ENCODE peak calls at places on chromosomes 7 and 10, in six cellular contexts. P, S, U, T, E and F are unnamed samples.

GRCh38 chr7:123271856-123272255 is 72.1 kb upstream of the SLC13A1 start:
- DNase-seq in P (no peak), S (no peak), U (no peak), T (no peak), E (no peak), F (no peak)

GRCh38 chr10:116836902-116837513 is 12.3 kb upstream of the ENO4 start:
- DNase-seq in P (no peak), S (no peak), U (no peak), T (no peak), E (no peak), F (peak)

GRCh38 chr7:127207246-127207645 is 45.5 kb downstream of the GRM8 start:
- DNase-seq in P (no peak), S (no peak), U (no peak), T (no peak), E (no peak), F (no peak)

GRCh38 chr7:98168181-98168903 is 42.9 kb upstream of the BHLHA15 start:
- DNase-seq in P (peak), S (peak), U (peak), T (peak), E (peak), F (peak)

GRCh38 chr10:118497227-118497626 is 98.2 kb downstream of the PRLHR start:
- DNase-seq in P (no peak), S (no peak), U (no peak), T (no peak), E (no peak), F (no peak)

GRCh38 chr7:120729300-120729699 is 128.6 kb downstream of the TSPAN12 start:
- DNase-seq in P (no peak), S (no peak), U (no peak), T (no peak), E (no peak), F (peak)

GRCh38 chr10:69636626-69637550 is 6.8 kb downstream of the FAM241B start:
- DNase-seq in P (peak), S (no peak), U (no peak), T (peak), E (no peak), F (peak)

GRCh38 chr10:133169173-133169947 is 9.3 kb downstream of the KNDC1 start:
- DNase-seq in P (no peak), S (no peak), U (no peak), T (no peak), E (no peak), F (no peak)

GRCh38 chr7:94088560-94088959 is 84.4 kb upstream of the BET1 start:
- DNase-seq in P (no peak), S (no peak), U (no peak), T (no peak), E (no peak), F (peak)

GRCh38 chr10:58334817-58335305 is at the start of gene UBE2D1:
- DNase-seq in P (peak), S (peak), U (peak), T (peak), E (peak), F (peak)

GRCh38 chr7:33243319-33243881 is 114.0 kb downstream of the BBS9 start:
- DNase-seq in P (peak), S (no peak), U (no peak), T (peak), E (peak), F (peak)

GRCh38 chr7:74221713-74222112 is 11.9 kb downstream of the LAT2 start:
- DNase-seq in P (no peak), S (no peak), U (no peak), T (no peak), E (no peak), F (no peak)

GRCh38 chr7:63900394-63901203 is 98.0 kb upstream of the ZNF722 start:
- DNase-seq in P (peak), S (peak), U (peak), T (peak), E (peak), F (no peak)

GRCh38 chr7:137684316-137684715 is 162.5 kb downstream of the DGKI start:
- DNase-seq in P (no peak), S (no peak), U (no peak), T (no peak), E (no peak), F (no peak)

GRCh38 chr7:51727441-51727840 is 410.8 kb upstream of the COBL start:
- DNase-seq in P (no peak), S (no peak), U (no peak), T (no peak), E (no peak), F (no peak)